ENCODE peak calls at places on chromosomes 11 and 22, in six cellular contexts. X, L, I, N, P and Q are unnamed samples. For H3K4me1, the result is how much of the 10 kb centered on the place peaks cover.

GRCh38 chr22:27825174-27825573 is 23.6 kb upstream of the MN1 start:
- DNase-seq in X (no peak), L (no peak), I (no peak), N (no peak), P (no peak), Q (no peak)

GRCh38 chr11:126485021-126485781 is 129.7 kb downstream of the ST3GAL4 start:
- DNase-seq in X (no peak), L (peak), I (peak), N (no peak), P (no peak), Q (peak)

GRCh38 chr11:3732671-3733070 is 61.5 kb upstream of the CHRNA10 start:
- DNase-seq in X (no peak), L (no peak), I (no peak), N (no peak), P (no peak), Q (no peak)

GRCh38 chr11:77617892-77618291 is 19.7 kb downstream of the CLNS1A start:
- DNase-seq in X (no peak), L (no peak), I (no peak), N (no peak), P (no peak), Q (no peak)

GRCh38 chr11:69337211-69337721 is 43.3 kb downstream of the MYEOV start:
- DNase-seq in X (no peak), L (no peak), I (no peak), N (no peak), P (no peak), Q (peak)

GRCh38 chr22:18130699-18131429 is 19.1 kb upstream of the USP18 start:
- DNase-seq in X (no peak), L (no peak), I (no peak), N (no peak), P (no peak), Q (peak)

GRCh38 chr22:19291580-19292261 is at the start of gene CLTCL1:
- DNase-seq in X (peak), L (peak), I (peak), N (peak), P (no peak), Q (peak)

GRCh38 chr11:121341609-121342008 is 49.0 kb downstream of the SC5D start:
- DNase-seq in X (no peak), L (no peak), I (no peak), N (no peak), P (no peak), Q (no peak)

GRCh38 chr22:49658902-49659280 is 168.8 kb downstream of the BRD1 start:
- DNase-seq in X (peak), L (no peak), I (peak), N (no peak), P (no peak), Q (peak)

GRCh38 chr11:14676068-14676467 is 32.5 kb downstream of the PDE3B start:
- DNase-seq in X (no peak), L (no peak), I (no peak), N (no peak), P (no peak), Q (no peak)

GRCh38 chr11:32613500-32614151 is 30.0 kb downstream of the EIF3M start:
- DNase-seq in X (no peak), L (no peak), I (no peak), N (no peak), P (no peak), Q (no peak)

GRCh38 chr11:1092145-1092670 is 17.5 kb downstream of the MUC2 start:
- DNase-seq in X (no peak), L (no peak), I (peak), N (peak), P (no peak), Q (no peak)

GRCh38 chr22:46108564-46109473 is 41.5 kb upstream of the PPARA start:
- DNase-seq in X (no peak), L (no peak), I (no peak), N (peak), P (no peak), Q (no peak)

GRCh38 chr22:27405672-27406388 is 395.7 kb downstream of the MN1 start:
- DNase-seq in X (no peak), L (peak), I (no peak), N (peak), P (no peak), Q (peak)

GRCh38 chr11:6473481-6474422 is at the start of gene TRIM3:
- DNase-seq in X (peak), L (peak), I (peak), N (peak), P (peak), Q (peak)

GRCh38 chr11:9210922-9211320 is 54.2 kb downstream of the DENND5A start:
- DNase-seq in X (no peak), L (peak), I (no peak), N (no peak), P (no peak), Q (no peak)

GRCh38 chr11:93041682-93042081 is 72.2 kb downstream of the MTNR1B start:
- DNase-seq in X (no peak), L (no peak), I (no peak), N (no peak), P (no peak), Q (no peak)

DNA sequence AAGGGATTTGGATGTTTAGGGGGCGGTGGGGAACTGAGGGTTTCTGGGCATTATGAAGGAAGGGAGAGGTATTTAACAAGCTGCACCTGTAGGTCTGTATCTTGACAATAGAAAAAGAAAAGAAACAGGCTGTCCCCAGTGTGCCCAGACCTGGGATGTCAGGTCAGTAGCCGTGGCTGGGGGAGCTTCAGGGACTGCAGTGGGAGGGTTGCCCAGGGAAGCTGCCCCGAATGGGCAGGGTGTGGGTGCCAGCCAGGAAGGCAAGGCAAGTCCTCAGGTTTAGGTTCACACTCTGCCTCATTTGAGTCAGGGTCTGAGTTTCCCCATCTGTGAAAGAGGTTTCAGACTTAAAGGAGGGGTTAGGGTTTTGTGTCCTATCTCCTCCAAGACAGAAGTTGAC is 1.5 kb downstream of the INPP5J start:
- DNase-seq in X (no peak), L (no peak), I (peak), N (no peak), P (no peak), Q (no peak)
- H3K4me1 ChIP-seq in X (under half), L (under half), I (under half), N (under half), P (under half), Q (under half)

GRCh38 chr22:29256606-29257325 is 11.0 kb downstream of the RHBDD3 start:
- DNase-seq in X (no peak), L (no peak), I (no peak), N (no peak), P (no peak), Q (no peak)
- H3K4me1 ChIP-seq in X (under half), L (under half), I (under half), N (under half), P (under half), Q (under half)

GRCh38 chr11:114174712-114175495 is 115.4 kb downstream of the ZBTB16 start:
- DNase-seq in X (no peak), L (no peak), I (no peak), N (no peak), P (no peak), Q (no peak)
- H3K4me1 ChIP-seq in X (under half), L (under half), I (under half), N (half or more), P (half or more), Q (half or more)

DNA sequence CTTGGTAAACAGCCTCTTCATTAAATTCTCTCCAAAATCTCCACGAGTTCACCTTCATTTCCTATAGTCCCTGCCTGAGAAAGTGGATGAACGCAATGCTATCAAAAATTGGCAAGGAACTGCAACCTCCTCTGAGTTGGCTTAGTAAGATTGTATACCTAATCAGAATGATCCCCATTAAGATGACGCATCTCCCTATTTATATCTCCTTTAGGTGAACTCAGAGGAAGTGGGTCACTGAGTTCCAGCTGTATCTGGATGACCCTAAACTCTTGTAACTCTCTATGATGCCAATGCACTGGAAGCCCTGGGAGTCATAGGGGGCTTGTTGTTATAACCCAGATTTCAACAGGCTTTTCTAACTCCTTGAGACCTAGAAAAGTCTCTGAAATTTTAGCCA is 48.2 kb downstream of the OR10A6 start:
- DNase-seq in X (no peak), L (no peak), I (no peak), N (no peak), P (no peak), Q (no peak)
- H3K4me1 ChIP-seq in X (under half), L (under half), I (under half), N (under half), P (under half), Q (under half)

GRCh38 chr22:42992886-42993479 is 22.0 kb downstream of the PACSIN2 start:
- DNase-seq in X (no peak), L (no peak), I (no peak), N (no peak), P (no peak), Q (no peak)
- H3K4me1 ChIP-seq in X (under half), L (under half), I (under half), N (half or more), P (half or more), Q (half or more)

GRCh38 chr11:101863361-101863760 is 51.4 kb upstream of the CEP126 start:
- DNase-seq in X (no peak), L (peak), I (no peak), N (no peak), P (no peak), Q (no peak)

GRCh38 chr11:101864098-101864497 is 50.7 kb upstream of the CEP126 start:
- DNase-seq in X (no peak), L (no peak), I (no peak), N (no peak), P (no peak), Q (no peak)

GRCh38 chr11:101866619-101867491 is 48.0 kb upstream of the CEP126 start:
- DNase-seq in X (no peak), L (peak), I (no peak), N (no peak), P (no peak), Q (no peak)

GRCh38 chr11:101870510-101870909 is 44.3 kb upstream of the CEP126 start:
- DNase-seq in X (no peak), L (peak), I (no peak), N (no peak), P (no peak), Q (no peak)

GRCh38 chr11:101867951-101868350 is 46.9 kb upstream of the CEP126 start:
- DNase-seq in X (no peak), L (peak), I (no peak), N (no peak), P (no peak), Q (no peak)
- H3K4me1 ChIP-seq in X (under half), L (under half), I (under half), N (under half), P (under half), Q (under half)

GRCh38 chr11:60809249-60809648 is 24.1 kb downstream of the MS4A10 start:
- DNase-seq in X (no peak), L (no peak), I (no peak), N (no peak), P (no peak), Q (no peak)

GRCh38 chr11:60813324-60813723 is 28.2 kb downstream of the MS4A10 start:
- DNase-seq in X (no peak), L (no peak), I (no peak), N (no peak), P (no peak), Q (no peak)

GRCh38 chr11:60810583-60810982 is 25.4 kb downstream of the MS4A10 start:
- DNase-seq in X (no peak), L (no peak), I (no peak), N (no peak), P (no peak), Q (no peak)

GRCh38 chr11:60809691-60810090 is 24.6 kb downstream of the MS4A10 start:
- DNase-seq in X (no peak), L (no peak), I (no peak), N (no peak), P (no peak), Q (no peak)

DNA sequence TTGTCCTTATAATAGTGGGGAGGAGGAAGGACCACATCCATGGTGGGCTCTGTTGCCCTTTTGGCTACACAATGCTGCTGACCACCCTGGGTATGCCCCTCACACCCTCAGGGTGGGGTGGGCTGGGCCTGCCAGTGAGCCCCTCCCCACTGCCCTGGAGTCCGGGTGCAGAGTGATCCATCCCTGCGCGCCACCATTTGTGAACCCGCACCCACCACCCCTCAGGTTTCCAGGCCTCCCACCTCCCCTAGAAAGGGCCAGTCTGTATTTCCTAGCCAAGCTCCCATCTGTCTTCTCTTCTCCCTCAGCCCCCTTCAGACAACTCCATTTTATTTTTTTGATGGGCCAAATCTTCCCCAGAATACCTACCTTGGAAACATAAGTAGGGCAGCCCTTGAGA is 25.0 kb downstream of the MS4A10 start:
- DNase-seq in X (no peak), L (no peak), I (no peak), N (no peak), P (no peak), Q (no peak)
- H3K4me1 ChIP-seq in X (under half), L (under half), I (under half), N (under half), P (under half), Q (under half)

DNA sequence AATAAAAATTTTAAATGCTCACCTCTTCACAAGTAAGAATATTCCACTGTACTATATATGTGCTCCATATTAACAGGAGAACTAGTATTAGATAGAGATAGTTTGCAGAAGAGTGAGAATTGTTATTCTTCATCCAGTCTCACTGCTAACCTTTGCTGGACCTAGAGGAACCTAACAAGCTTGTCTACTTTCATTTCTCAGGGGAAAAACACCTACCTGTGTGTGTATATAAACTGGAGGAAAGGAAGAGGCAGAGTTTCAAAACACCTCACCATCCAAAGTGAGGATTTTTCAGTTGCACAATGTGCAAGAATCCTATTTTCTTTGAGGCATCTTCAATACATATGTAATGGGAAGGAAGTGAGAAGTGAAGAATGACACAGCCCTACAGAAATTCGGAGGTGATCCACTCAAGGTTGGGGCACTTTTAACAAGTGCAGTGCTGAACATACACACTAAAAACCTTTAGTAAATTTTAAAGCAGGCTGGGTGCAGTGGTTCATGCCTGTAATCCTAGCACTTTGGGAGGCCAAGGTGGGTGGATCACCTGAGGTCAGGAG is 52.4 kb downstream of the SYTL2 start:
- DNase-seq in X (no peak), L (no peak), I (no peak), N (no peak), P (no peak), Q (no peak)
- H3K4me1 ChIP-seq in X (under half), L (under half), I (under half), N (under half), P (under half), Q (under half)

GRCh38 chr11:72652871-72653615 is 21.2 kb downstream of the PDE2A start:
- DNase-seq in X (no peak), L (no peak), I (no peak), N (no peak), P (no peak), Q (no peak)
- H3K4me1 ChIP-seq in X (under half), L (under half), I (under half), N (under half), P (under half), Q (under half)